ENCODE peak calls at places on chromosomes 16 and 17, in four cellular contexts. U is cardiac muscle cell, G is upper lobe of right lung, E is kidney. Z is an unnamed sample. For H3K4me1, the result is how much of the 10 kb centered on the place peaks cover.

GRCh38 chr17:29838961-29839360 is 91.1 kb downstream of the SSH2 start:
- DNase-seq in U (peak), G (no peak), E (no peak), Z (peak)

GRCh38 chr16:75105306-75106061 is 11.1 kb downstream of the LDHD start:
- DNase-seq in U (no peak), G (peak), E (peak), Z (peak)

GRCh38 chr17:44995602-44996001 is 27.5 kb upstream of the C1QL1 start:
- DNase-seq in U (no peak), G (no peak), E (no peak), Z (no peak)

GRCh38 chr16:20760346-20760745 is 3.5 kb upstream of the ACSM3 start:
- DNase-seq in U (no peak), G (no peak), E (no peak), Z (no peak)

GRCh38 chr17:27996157-27997043 is 46.1 kb upstream of the NLK start:
- DNase-seq in U (no peak), G (no peak), E (no peak), Z (no peak)

GRCh38 chr16:10070591-10070990 is 111.6 kb downstream of the GRIN2A start:
- DNase-seq in U (no peak), G (no peak), E (no peak), Z (no peak)

GRCh38 chr17:1905190-1905919 is 75.5 kb downstream of the RPA1 start:
- DNase-seq in U (peak), G (no peak), E (no peak), Z (no peak)

GRCh38 chr16:80614908-80615696 is 74.3 kb downstream of the DYNLRB2 start:
- DNase-seq in U (no peak), G (no peak), E (no peak), Z (peak)

GRCh38 chr17:82356028-82356427 is 3.0 kb upstream of the TEX19 start:
- DNase-seq in U (no peak), G (peak), E (peak), Z (peak)

GRCh38 chr17:82338858-82339633 is 5.5 kb upstream of the SECTM1 start:
- DNase-seq in U (no peak), G (no peak), E (peak), Z (no peak)

GRCh38 chr16:5971106-5971505 is 873.5 kb upstream of the EEF2KMT start:
- DNase-seq in U (no peak), G (no peak), E (no peak), Z (no peak)

GRCh38 chr17:43170140-43170765 is 761 bp upstream of the NBR1 start:
- DNase-seq in U (peak), G (peak), E (peak), Z (peak)

GRCh38 chr17:65558683-65559311 is 2.7 kb downstream of the AXIN2 start:
- DNase-seq in U (peak), G (peak), E (no peak), Z (peak)

GRCh38 chr17:56310780-56311179 is 157.5 kb downstream of the ANKFN1 start:
- DNase-seq in U (no peak), G (no peak), E (no peak), Z (no peak)

GRCh38 chr17:58317421-58318064 is 11.1 kb downstream of the TSPOAP1 start:
- DNase-seq in U (peak), G (peak), E (no peak), Z (peak)

GRCh38 chr17:3893720-3894116 is 865 bp upstream of the CAMKK1 start:
- DNase-seq in U (no peak), G (no peak), E (no peak), Z (no peak)

GRCh38 chr17:3890893-3891219 is 2.0 kb downstream of the CAMKK1 start:
- DNase-seq in U (no peak), G (no peak), E (no peak), Z (no peak)

GRCh38 chr17:3891626-3892094 is 1.2 kb downstream of the CAMKK1 start:
- DNase-seq in U (no peak), G (no peak), E (no peak), Z (peak)

GRCh38 chr17:3893003-3893719 is at the start of gene CAMKK1:
- DNase-seq in U (peak), G (peak), E (peak), Z (peak)

DNA sequence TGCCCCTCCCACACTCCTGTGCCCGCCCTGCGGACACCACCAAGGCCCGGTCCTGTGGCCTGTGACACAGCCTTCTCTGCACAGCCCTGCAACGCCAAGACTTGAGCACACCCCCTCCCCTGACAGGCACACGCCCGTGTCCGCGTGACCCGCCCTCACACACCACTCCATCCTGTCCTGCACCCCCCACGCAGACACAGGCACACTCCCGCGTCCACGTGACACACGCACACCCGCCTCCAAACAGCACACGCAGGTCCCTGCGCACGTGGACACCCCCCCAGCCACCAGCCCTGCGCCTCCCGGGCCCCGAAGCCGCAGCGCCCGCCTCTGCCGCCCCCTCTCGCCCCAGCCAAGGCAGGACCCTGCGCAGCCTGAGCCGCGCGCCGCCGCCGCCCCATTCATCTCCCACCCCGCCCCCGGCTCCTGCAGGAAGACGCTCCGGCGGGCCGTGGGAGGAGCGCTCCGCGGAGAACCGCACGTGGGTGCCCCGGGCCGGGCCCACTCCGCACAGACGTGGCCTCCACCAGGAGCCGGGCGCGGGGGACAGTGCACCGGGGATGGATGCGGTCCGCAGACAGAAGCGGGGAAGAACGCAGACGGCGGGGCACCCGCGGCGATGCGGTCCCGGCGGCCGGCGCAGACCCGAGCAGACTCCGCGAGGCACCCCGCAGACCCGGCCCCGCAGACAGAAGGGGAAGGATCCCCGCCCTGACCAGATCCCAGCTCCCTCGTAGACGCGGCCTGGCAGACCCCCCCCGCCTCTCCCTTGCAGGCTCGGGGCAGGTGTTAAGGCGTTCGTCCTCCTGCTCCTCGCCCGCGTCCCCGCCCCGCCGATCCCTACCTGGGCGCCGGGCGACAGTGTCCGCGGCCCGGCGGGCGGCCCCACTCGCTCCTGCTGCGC is 506 bp downstream of the CAMKK1 start:
- DNase-seq in U (peak), G (peak), E (peak), Z (peak)
- H3K27ac ChIP-seq in U (no peak), G (peak), E (no peak), Z (no peak)

GRCh38 chr17:17384291-17384615 is 81.1 kb downstream of the NT5M start:
- DNase-seq in U (no peak), G (no peak), E (no peak), Z (peak)
- H3K4me1 ChIP-seq in U (under half), G (under half), E (under half), Z (under half)

DNA sequence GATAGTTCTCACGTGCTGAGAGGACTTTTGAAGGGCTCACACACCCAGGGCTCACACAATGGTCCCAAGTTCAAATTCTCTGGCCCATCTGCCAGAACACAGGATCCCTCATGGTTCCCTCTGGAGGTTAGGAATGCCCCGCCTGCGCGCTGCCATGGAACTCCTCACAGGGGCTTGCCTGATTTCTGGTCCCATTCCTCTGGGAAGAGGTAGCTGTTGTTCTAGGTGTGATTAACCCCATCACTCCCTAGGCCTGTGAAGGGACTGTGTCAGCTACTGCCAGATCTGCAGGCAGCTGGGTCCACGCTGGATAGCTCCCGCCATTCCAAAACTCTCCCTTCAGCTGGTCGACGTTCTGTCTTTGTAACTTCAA is 2.3 kb upstream of the ARMC5 start:
- DNase-seq in U (no peak), G (peak), E (peak), Z (no peak)
- H3K4me3 ChIP-seq in U (no peak), G (no peak), E (no peak), Z (peak)

GRCh38 chr17:62965649-62966425 is at the start of gene TANC2:
- DNase-seq in U (peak), G (peak), E (peak), Z (peak)

GRCh38 chr17:62964506-62964905 is 1.5 kb upstream of the TANC2 start:
- DNase-seq in U (no peak), G (no peak), E (no peak), Z (no peak)

GRCh38 chr17:62966426-62967110 is 533 bp downstream of the TANC2 start:
- DNase-seq in U (peak), G (peak), E (peak), Z (peak)

GRCh38 chr17:62967111-62967449 is 1.0 kb downstream of the TANC2 start:
- DNase-seq in U (no peak), G (no peak), E (no peak), Z (no peak)

DNA sequence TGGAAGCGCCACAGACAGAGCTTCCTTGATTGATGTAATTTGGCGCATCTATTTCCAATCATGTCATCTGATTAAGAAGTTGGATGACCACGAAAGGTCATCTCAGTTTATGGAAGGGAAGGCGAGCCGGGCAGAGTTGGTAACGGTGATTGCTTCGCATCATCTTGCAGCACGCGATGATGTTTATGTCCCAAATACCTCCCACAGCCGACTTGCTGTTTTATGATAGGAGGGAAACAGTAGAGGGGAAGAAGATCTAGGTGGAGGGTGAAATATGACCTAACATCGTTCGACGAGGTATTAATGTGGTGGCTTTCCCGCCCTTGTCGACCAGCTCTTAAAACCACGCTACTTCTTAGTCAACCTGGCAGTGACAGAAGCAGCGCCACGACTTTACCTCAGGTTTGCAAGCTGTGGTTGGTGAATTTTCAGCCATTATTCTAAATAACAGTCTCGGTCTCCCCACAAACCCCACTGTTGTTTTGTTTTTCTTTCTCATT is 836 bp upstream of the TANC2 start:
- DNase-seq in U (peak), G (no peak), E (no peak), Z (no peak)
- H3K27ac ChIP-seq in U (peak), G (peak), E (peak), Z (no peak)

DNA sequence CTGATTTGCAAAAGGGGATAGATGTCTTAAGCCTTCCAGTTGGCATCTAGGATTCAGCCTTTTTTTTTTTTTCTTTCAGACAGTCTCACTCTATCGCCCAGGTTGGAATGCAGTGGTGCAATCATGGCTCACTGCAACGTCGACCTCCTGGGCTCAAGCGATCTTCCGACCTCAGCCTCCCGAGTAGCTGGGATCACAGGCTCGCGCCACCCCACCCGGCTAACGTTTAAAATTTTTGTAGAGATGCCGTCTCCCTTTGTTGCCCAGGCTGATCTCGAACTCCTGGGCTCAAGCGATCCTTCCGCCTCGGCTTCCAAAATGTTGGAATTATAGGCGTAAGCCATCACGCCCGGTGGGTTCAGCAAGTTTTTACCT is 571 bp upstream of the CCP110 start:
- DNase-seq in U (no peak), G (no peak), E (peak), Z (no peak)
- H3K4me1 ChIP-seq in U (under half), G (under half), E (under half), Z (under half)

GRCh38 chr17:77459018-77459755 is 318.4 kb downstream of the SEC14L1 start:
- DNase-seq in U (no peak), G (no peak), E (no peak), Z (no peak)

GRCh38 chr17:77460514-77461046 is 319.8 kb downstream of the SEC14L1 start:
- DNase-seq in U (no peak), G (no peak), E (peak), Z (no peak)

GRCh38 chr17:77462101-77462500 is 321.3 kb downstream of the SEC14L1 start:
- DNase-seq in U (no peak), G (no peak), E (peak), Z (no peak)

GRCh38 chr17:77462553-77463497 is 322.1 kb downstream of the SEC14L1 start:
- DNase-seq in U (no peak), G (no peak), E (no peak), Z (no peak)

DNA sequence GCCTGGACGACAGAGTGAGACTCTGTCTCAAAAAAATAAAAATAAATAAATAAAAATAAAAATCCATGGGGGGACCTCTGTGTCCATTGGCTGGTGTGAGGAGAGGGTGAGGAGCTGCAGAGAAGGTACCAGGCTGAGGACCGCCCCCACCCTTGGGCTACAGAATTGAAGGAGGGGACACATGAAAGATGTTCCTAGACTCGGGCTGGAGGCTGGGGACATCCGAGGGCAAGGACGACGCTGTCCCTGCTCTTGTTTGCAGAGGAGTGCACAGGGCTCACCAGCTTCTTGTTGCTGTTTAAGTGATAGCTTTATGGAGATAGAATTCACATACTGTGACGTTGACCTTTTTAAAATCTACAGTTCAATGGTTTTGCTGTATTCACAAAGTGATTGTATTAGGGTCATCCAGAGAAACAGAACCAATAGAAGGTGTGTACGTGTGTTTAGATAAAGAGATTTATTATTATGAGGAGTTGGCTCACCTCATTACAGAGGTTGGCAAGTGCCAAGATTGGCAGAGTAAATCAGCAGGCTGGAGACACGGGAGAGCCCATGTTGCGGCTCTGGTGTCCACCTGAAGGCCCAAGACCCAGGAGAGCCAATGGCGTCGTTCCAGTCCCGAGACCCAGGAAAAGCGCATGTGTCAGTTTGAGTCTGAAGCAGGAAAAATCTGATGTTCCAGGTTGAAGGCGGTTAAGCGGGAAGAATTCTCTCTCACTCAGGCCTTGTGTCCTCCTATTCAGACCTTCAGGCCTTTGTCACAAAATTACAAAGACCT is 320.7 kb downstream of the SEC14L1 start:
- DNase-seq in U (no peak), G (no peak), E (peak), Z (no peak)
- H3K4me3 ChIP-seq in U (no peak), G (no peak), E (no peak), Z (no peak)

GRCh38 chr17:15917021-15917438 is 27.9 kb upstream of the ADORA2B start:
- DNase-seq in U (no peak), G (no peak), E (no peak), Z (no peak)

GRCh38 chr17:15917439-15918027 is 27.4 kb upstream of the ADORA2B start:
- DNase-seq in U (no peak), G (peak), E (no peak), Z (peak)

GRCh38 chr17:15918261-15918660 is 26.7 kb upstream of the ADORA2B start:
- DNase-seq in U (no peak), G (no peak), E (no peak), Z (no peak)

GRCh38 chr17:15919466-15919865 is 25.5 kb upstream of the ADORA2B start:
- DNase-seq in U (no peak), G (no peak), E (no peak), Z (no peak)

DNA sequence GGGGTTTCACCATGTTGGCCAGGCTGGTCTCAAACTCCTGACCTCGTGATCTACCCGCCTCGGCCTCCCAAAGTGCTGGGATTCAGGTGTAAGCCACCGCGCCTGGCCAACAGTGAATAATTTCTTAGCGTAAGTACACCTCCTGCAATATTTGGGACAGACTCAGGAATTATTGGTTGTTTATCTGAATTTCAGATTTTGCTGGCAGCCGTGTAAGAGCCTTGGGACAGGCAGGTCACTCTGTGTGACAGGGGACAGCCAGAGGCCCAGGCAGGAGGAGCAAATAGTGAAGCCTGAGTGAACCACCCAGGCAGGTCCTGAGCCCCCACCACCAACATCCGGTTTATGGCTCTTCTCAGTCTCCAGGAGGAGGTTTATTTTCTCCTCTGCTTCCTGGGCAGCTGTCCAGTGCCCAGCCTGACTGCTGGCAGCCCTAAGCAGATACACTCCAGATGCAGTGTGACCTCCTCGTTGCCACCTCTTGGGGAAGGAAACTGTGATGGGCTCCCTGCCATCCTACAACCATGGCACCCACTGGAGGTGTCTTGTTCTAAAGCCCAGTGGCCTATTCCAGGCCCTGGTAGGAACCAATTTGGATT is 26.2 kb upstream of the ADORA2B start:
- DNase-seq in U (no peak), G (no peak), E (no peak), Z (no peak)
- H3K27ac ChIP-seq in U (no peak), G (no peak), E (no peak), Z (no peak)

DNA sequence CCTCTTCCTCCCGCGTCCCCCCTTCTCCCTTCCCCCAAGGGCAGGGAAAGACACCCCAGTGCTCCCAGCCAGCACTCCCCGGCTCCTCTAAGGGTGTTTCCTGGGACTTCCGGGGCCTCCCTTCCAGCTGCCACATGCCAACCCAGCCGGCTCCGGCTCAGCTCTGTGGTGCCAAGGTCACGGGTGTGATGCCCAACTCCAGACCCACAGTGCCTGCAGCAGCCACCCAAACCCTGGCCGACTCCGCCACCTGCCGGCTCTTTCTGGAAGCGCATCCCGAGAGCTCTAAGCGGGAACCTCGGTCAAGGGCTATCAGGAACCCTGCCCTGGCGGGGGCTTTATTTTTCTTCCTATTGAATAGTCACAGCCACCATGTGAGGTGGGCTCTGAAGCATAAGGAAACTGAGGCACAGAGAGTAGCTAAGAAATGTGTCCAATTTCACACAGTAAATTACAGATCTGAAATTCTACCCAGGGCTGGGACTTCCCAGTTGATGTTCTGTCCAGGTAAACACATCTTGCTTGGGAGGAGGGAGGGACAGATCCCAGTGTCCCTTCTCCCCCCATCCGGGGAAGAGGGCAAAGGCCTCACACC is 3.3 kb upstream of the PPP1R1B start:
- DNase-seq in U (peak), G (peak), E (peak), Z (peak)
- H3K4me1 ChIP-seq in U (under half), G (under half), E (under half), Z (under half)